ENCODE peak calls at places on chromosomes 4 and X, in four cellular contexts. G, V, U and E are unnamed samples.

GRCh38 chr4:100189820-100190642 is at the start of gene DDIT4L:
- DNase-seq in U (no peak), V (peak), G (peak), E (peak)

GRCh38 chr4:122542411-122543236 is 78.2 kb downstream of the IL21 start:
- DNase-seq in V (no peak), U (no peak), G (no peak), E (no peak)

GRCh38 chr4:163542275-163542674 is 47.8 kb downstream of the TMA16 start:
- DNase-seq in G (no peak), V (no peak), U (no peak), E (no peak)

GRCh38 chrX:96407501-96407900 is 277.1 kb upstream of the DIAPH2 start:
- DNase-seq in V (no peak), U (no peak), G (no peak), E (no peak)

GRCh38 chr4:188127157-188127874 is 11.9 kb upstream of the TRIML1 start:
- DNase-seq in U (no peak), V (no peak), G (peak), E (no peak)

GRCh38 chrX:107831071-107831470 is 5.4 kb downstream of the MID2 start:
- DNase-seq in V (no peak), U (no peak), G (no peak), E (no peak)

GRCh38 chrX:8404443-8404842 is 60.2 kb upstream of the VCX3B start:
- DNase-seq in G (no peak), U (no peak), V (no peak), E (peak)

GRCh38 chr4:170675568-170676262 is 586.0 kb upstream of the AADAT start:
- DNase-seq in U (no peak), V (no peak), G (no peak), E (no peak)

GRCh38 chrX:110053453-110053852 is 50.5 kb downstream of the TMEM164 start:
- DNase-seq in G (no peak), V (no peak), U (no peak), E (no peak)

GRCh38 chr4:12949719-12950118 is 534.4 kb downstream of the RAB28 start:
- DNase-seq in U (peak), G (no peak), V (no peak), E (no peak)

GRCh38 chr4:7839856-7840255 is 99.8 kb downstream of the AFAP1 start:
- DNase-seq in U (no peak), V (no peak), G (no peak), E (no peak)

GRCh38 chrX:5957506-5957905 is 271.2 kb downstream of the NLGN4X start:
- DNase-seq in G (no peak), U (no peak), V (no peak), E (no peak)

GRCh38 chrX:140510895-140511295 is 6.0 kb upstream of the SOX3 start:
- DNase-seq in U (no peak), V (peak), G (no peak), E (no peak)

GRCh38 chr4:82898322-82899243 is 2.0 kb upstream of the THAP9 start:
- DNase-seq in G (no peak), U (no peak), V (no peak), E (no peak)

GRCh38 chrX:65745427-65745826 is 78.0 kb downstream of the MSN start:
- DNase-seq in G (no peak), V (no peak), U (no peak), E (no peak)

GRCh38 chr4:23789765-23790164 is 100.1 kb downstream of the PPARGC1A start:
- DNase-seq in V (no peak), U (no peak), G (no peak), E (no peak)

GRCh38 chrX:13223868-13224555 is 95.8 kb downstream of the ATXN3L start:
- DNase-seq in G (no peak), V (no peak), U (no peak), E (no peak)

GRCh38 chr4:159075531-159075932 is 27.3 kb upstream of the RAPGEF2 start:
- DNase-seq in V (no peak), G (no peak), U (no peak), E (no peak)

GRCh38 chrX:139828037-139828436 is 104.8 kb downstream of the ATP11C start:
- DNase-seq in G (no peak), V (no peak), U (no peak), E (no peak)